ENCODE peak calls at places on chromosomes 2 and 18, in seven cellular contexts. One of them, this sample, is unnamed.

GRCh38 chr18:47881752-47882455 is 48.6 kb downstream of the SMAD2 start:
- DNase-seq in HepG2: peak; percentile 66
- DNase-seq in K562: no peak
- DNase-seq in SK-N-SH: no peak
- DNase-seq in H1: no peak
- DNase-seq in HCT116: peak; percentile 27
- DNase-seq in GM12878: no peak
- DNase-seq in this sample: no peak

GRCh38 chr2:160022162-160022561 is 40.3 kb downstream of the PLA2R1 start:
- DNase-seq in HepG2: no peak
- DNase-seq in K562: peak; percentile 29
- DNase-seq in SK-N-SH: no peak
- DNase-seq in H1: no peak
- DNase-seq in HCT116: no peak
- DNase-seq in GM12878: no peak
- DNase-seq in this sample: no peak

GRCh38 chr2:168030862-168031624 is 216.4 kb downstream of the STK39 start:
- DNase-seq in HepG2: no peak
- DNase-seq in K562: no peak
- DNase-seq in SK-N-SH: no peak
- DNase-seq in H1: no peak
- DNase-seq in HCT116: no peak
- DNase-seq in GM12878: peak; percentile 44
- DNase-seq in this sample: no peak

GRCh38 chr2:17879137-17879912 is 858 bp downstream of the KCNS3 start:
- DNase-seq in HepG2: no peak
- DNase-seq in K562: peak; percentile 28
- DNase-seq in SK-N-SH: peak; percentile 72
- DNase-seq in H1: peak; percentile 83
- DNase-seq in HCT116: peak; percentile 73
- DNase-seq in GM12878: no peak
- DNase-seq in this sample: peak; percentile 87

GRCh38 chr2:61135510-61135909 is 26.5 kb upstream of the C2orf74 start:
- DNase-seq in HepG2: peak; percentile 40
- DNase-seq in K562: peak; percentile 37
- DNase-seq in SK-N-SH: peak; percentile 43
- DNase-seq in H1: no peak
- DNase-seq in HCT116: peak; percentile 13
- DNase-seq in GM12878: no peak
- DNase-seq in this sample: no peak

GRCh38 chr2:240500561-240501423 is 57.0 kb downstream of the ANKMY1 start:
- DNase-seq in HepG2: no peak
- DNase-seq in K562: no peak
- DNase-seq in SK-N-SH: peak; percentile 28
- DNase-seq in H1: peak; percentile 31
- DNase-seq in HCT116: no peak
- DNase-seq in GM12878: no peak
- DNase-seq in this sample: no peak

GRCh38 chr2:175877845-175878563 is 124.1 kb downstream of the LNPK start:
- DNase-seq in HepG2: no peak
- DNase-seq in K562: no peak
- DNase-seq in SK-N-SH: no peak
- DNase-seq in H1: no peak
- DNase-seq in HCT116: no peak
- DNase-seq in GM12878: no peak
- DNase-seq in this sample: no peak

GRCh38 chr2:60299179-60299578 is 254.3 kb downstream of the BCL11A start:
- DNase-seq in HepG2: no peak
- DNase-seq in K562: no peak
- DNase-seq in SK-N-SH: no peak
- DNase-seq in H1: no peak
- DNase-seq in HCT116: no peak
- DNase-seq in GM12878: no peak
- DNase-seq in this sample: no peak

GRCh38 chr18:22813648-22814328 is 119.3 kb upstream of the RBBP8 start:
- DNase-seq in HepG2: peak; percentile 21
- DNase-seq in K562: peak; percentile 20
- DNase-seq in SK-N-SH: peak; percentile 43
- DNase-seq in H1: no peak
- DNase-seq in HCT116: no peak
- DNase-seq in GM12878: no peak
- DNase-seq in this sample: peak; percentile 72

GRCh38 chr2:240620149-240620731 is 5.0 kb upstream of the GPR35 start:
- DNase-seq in HepG2: no peak
- DNase-seq in K562: no peak
- DNase-seq in SK-N-SH: no peak
- DNase-seq in H1: no peak
- DNase-seq in HCT116: no peak
- DNase-seq in GM12878: no peak
- DNase-seq in this sample: no peak

GRCh38 chr18:9820719-9821118 is 65.1 kb upstream of the TXNDC2 start:
- DNase-seq in HepG2: no peak
- DNase-seq in K562: no peak
- DNase-seq in SK-N-SH: no peak
- DNase-seq in H1: no peak
- DNase-seq in HCT116: no peak
- DNase-seq in GM12878: no peak
- DNase-seq in this sample: no peak

GRCh38 chr18:30142248-30142647 is 900.3 kb downstream of the DSC3 start:
- DNase-seq in HepG2: no peak
- DNase-seq in K562: no peak
- DNase-seq in SK-N-SH: no peak
- DNase-seq in H1: no peak
- DNase-seq in HCT116: no peak
- DNase-seq in GM12878: no peak
- DNase-seq in this sample: no peak

GRCh38 chr2:31070339-31070738 is 67.9 kb downstream of the GALNT14 start:
- DNase-seq in HepG2: no peak
- DNase-seq in K562: no peak
- DNase-seq in SK-N-SH: no peak
- DNase-seq in H1: no peak
- DNase-seq in HCT116: no peak
- DNase-seq in GM12878: no peak
- DNase-seq in this sample: no peak

GRCh38 chr18:22625406-22625805 is 207.7 kb upstream of the CTAGE1 start:
- DNase-seq in HepG2: no peak
- DNase-seq in K562: no peak
- DNase-seq in SK-N-SH: no peak
- DNase-seq in H1: no peak
- DNase-seq in HCT116: no peak
- DNase-seq in GM12878: no peak
- DNase-seq in this sample: no peak

GRCh38 chr2:79638410-79638809 is 125.6 kb downstream of the CTNNA2 start:
- DNase-seq in HepG2: no peak
- DNase-seq in K562: no peak
- DNase-seq in SK-N-SH: peak; percentile 47
- DNase-seq in H1: no peak
- DNase-seq in HCT116: no peak
- DNase-seq in GM12878: no peak
- DNase-seq in this sample: no peak

GRCh38 chr2:64889803-64890202 is 99.4 kb upstream of the SLC1A4 start:
- DNase-seq in HepG2: no peak
- DNase-seq in K562: no peak
- DNase-seq in SK-N-SH: no peak
- DNase-seq in H1: peak; percentile 6
- DNase-seq in HCT116: no peak
- DNase-seq in GM12878: no peak
- DNase-seq in this sample: no peak

GRCh38 chr2:160309585-160309984 is 109.5 kb upstream of the ITGB6 start:
- DNase-seq in HepG2: no peak
- DNase-seq in K562: no peak
- DNase-seq in SK-N-SH: no peak
- DNase-seq in H1: no peak
- DNase-seq in HCT116: no peak
- DNase-seq in GM12878: no peak
- DNase-seq in this sample: no peak

GRCh38 chr2:168699834-168700417 is 102.5 kb upstream of the NOSTRIN start:
- DNase-seq in HepG2: peak; percentile 29
- DNase-seq in K562: no peak
- DNase-seq in SK-N-SH: peak; percentile 33
- DNase-seq in H1: no peak
- DNase-seq in HCT116: no peak
- DNase-seq in GM12878: no peak
- DNase-seq in this sample: no peak

GRCh38 chr18:28766721-28767120 is 589.8 kb upstream of the CDH2 start:
- DNase-seq in HepG2: no peak
- DNase-seq in K562: no peak
- DNase-seq in SK-N-SH: no peak
- DNase-seq in H1: no peak
- DNase-seq in HCT116: no peak
- DNase-seq in GM12878: no peak
- DNase-seq in this sample: no peak

GRCh38 chr18:28766027-28766426 is 589.1 kb upstream of the CDH2 start:
- DNase-seq in HepG2: no peak
- DNase-seq in K562: no peak
- DNase-seq in SK-N-SH: no peak
- DNase-seq in H1: no peak
- DNase-seq in HCT116: no peak
- DNase-seq in GM12878: no peak
- DNase-seq in this sample: no peak

GRCh38 chr18:28768791-28769768 is 592.1 kb upstream of the CDH2 start:
- DNase-seq in HepG2: no peak
- DNase-seq in K562: no peak
- DNase-seq in SK-N-SH: no peak
- DNase-seq in H1: no peak
- DNase-seq in HCT116: no peak
- DNase-seq in GM12878: no peak
- DNase-seq in this sample: no peak

GRCh38 chr18:28767201-28767600 is 590.3 kb upstream of the CDH2 start:
- DNase-seq in HepG2: no peak
- DNase-seq in K562: no peak
- DNase-seq in SK-N-SH: no peak
- DNase-seq in H1: no peak
- DNase-seq in HCT116: no peak
- DNase-seq in GM12878: no peak
- DNase-seq in this sample: no peak

GRCh38 chr18:28767781-28768211 is 590.9 kb upstream of the CDH2 start:
- DNase-seq in HepG2: no peak
- DNase-seq in K562: no peak
- DNase-seq in SK-N-SH: no peak
- DNase-seq in H1: no peak
- DNase-seq in HCT116: no peak
- DNase-seq in GM12878: no peak
- DNase-seq in this sample: no peak
- TF ChIP-seq JUND in HepG2: no peak
- TF ChIP-seq JUND in K562: no peak
- TF ChIP-seq JUND in SK-N-SH: peak; percentile 77
- TF ChIP-seq JUND in H1: no peak
- TF ChIP-seq JUND in HCT116: no peak
- TF ChIP-seq JUND in GM12878: no peak
- TF ChIP-seq JUND in this sample: no peak

DNA sequence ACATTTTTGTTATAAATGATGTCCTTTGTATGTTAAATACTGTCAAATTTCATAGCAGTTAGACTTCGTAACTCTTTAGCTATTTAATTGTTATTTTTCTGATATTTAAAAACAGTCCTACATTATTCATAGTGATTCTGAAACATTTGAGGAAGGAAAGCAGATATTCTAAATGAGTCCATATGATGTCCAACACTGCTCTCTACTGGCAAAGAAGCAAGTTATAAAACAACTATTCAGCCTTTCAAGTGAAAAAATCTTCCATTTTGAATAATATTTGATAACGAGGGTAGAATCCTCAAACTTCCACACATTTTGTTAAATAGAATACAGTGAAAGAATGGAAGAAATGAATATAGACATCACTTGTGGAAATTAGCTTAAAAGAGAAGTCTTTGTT is 220.8 kb downstream of the GULP1 start:
- DNase-seq in HepG2: peak; percentile 33
- DNase-seq in K562: peak; percentile 4
- DNase-seq in SK-N-SH: peak; percentile 14
- DNase-seq in H1: no peak
- DNase-seq in HCT116: no peak
- DNase-seq in GM12878: no peak
- DNase-seq in this sample: peak; percentile 51
- TF ChIP-seq JUND in HepG2: no peak
- TF ChIP-seq JUND in K562: no peak
- TF ChIP-seq JUND in SK-N-SH: no peak
- TF ChIP-seq JUND in H1: no peak
- TF ChIP-seq JUND in HCT116: no peak
- TF ChIP-seq JUND in GM12878: no peak
- TF ChIP-seq JUND in this sample: no peak

DNA sequence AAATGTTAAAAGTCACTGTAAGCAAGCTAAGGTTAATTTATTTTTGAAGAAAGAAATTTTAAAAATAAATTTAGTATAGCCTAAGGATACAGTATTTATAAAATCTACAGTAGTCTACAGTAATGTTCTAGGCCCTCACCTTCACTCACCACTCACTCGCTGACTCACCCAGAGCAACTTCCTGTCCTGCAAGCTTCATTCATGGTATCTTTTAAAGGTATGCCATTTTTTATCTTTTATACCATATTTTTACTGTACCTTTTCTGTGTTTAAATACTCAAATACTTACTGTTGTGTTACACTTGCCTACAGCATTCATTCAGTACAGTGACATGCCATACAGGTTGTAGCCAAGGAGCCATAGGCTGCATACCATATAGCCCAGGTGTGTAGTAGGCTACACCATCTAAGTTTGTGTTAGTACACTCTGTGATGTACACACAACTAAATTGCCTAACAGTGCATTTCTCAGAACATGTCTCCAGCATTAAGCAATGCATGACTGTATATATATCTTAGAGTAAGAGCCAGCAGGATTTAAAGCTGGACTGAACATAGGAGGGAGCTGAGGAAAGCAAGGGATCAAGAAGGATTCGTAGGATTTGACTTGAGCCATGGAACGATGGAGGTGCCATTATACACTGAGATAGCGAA is 83.1 kb upstream of the KLF7 start:
- DNase-seq in HepG2: no peak
- DNase-seq in K562: no peak
- DNase-seq in SK-N-SH: no peak
- DNase-seq in H1: no peak
- DNase-seq in HCT116: no peak
- DNase-seq in GM12878: no peak
- DNase-seq in this sample: no peak
- TF ChIP-seq JUND in HepG2: no peak
- TF ChIP-seq JUND in K562: no peak
- TF ChIP-seq JUND in SK-N-SH: no peak
- TF ChIP-seq JUND in H1: no peak
- TF ChIP-seq JUND in HCT116: no peak
- TF ChIP-seq JUND in GM12878: no peak
- TF ChIP-seq JUND in this sample: no peak

GRCh38 chr2:196234672-196235071 is 63.3 kb upstream of the STK17B start:
- DNase-seq in HepG2: no peak
- DNase-seq in K562: peak; percentile 17
- DNase-seq in SK-N-SH: no peak
- DNase-seq in H1: no peak
- DNase-seq in HCT116: no peak
- DNase-seq in GM12878: peak; percentile 47
- DNase-seq in this sample: no peak
- TF ChIP-seq JUND in HepG2: no peak
- TF ChIP-seq JUND in K562: peak; percentile 76
- TF ChIP-seq JUND in SK-N-SH: peak; percentile 52
- TF ChIP-seq JUND in H1: no peak
- TF ChIP-seq JUND in HCT116: no peak
- TF ChIP-seq JUND in GM12878: no peak
- TF ChIP-seq JUND in this sample: no peak

GRCh38 chr18:57023483-57023882 is 123.4 kb upstream of the BOD1L2 start:
- DNase-seq in HepG2: no peak
- DNase-seq in K562: no peak
- DNase-seq in SK-N-SH: no peak
- DNase-seq in H1: no peak
- DNase-seq in HCT116: no peak
- DNase-seq in GM12878: peak; percentile 55
- DNase-seq in this sample: no peak
- TF ChIP-seq JUND in HepG2: no peak
- TF ChIP-seq JUND in K562: no peak
- TF ChIP-seq JUND in SK-N-SH: no peak
- TF ChIP-seq JUND in H1: no peak
- TF ChIP-seq JUND in HCT116: no peak
- TF ChIP-seq JUND in GM12878: no peak
- TF ChIP-seq JUND in this sample: no peak